ENCODE peak calls at places on chromosomes 7 and 10, in eight cellular contexts. U is fibroblast of lung, M is PC-3, A is activated B cell treated with CpG ODN at 0.5 μM for 24 hours, D is cardiac fibroblast, W is A549, J is GM20000, E is spleen. G is an unnamed sample.

GRCh38 chr10:126876456-126876855 is 28.8 kb upstream of the DOCK1 start:
- DNase-seq in J (no peak), W (no peak), D (no peak), M (no peak), U (no peak), E (no peak), A (no peak), G (no peak)

GRCh38 chr10:77784856-77785255 is 141.7 kb downstream of the DLG5 start:
- DNase-seq in E (no peak), D (peak; percentile 55), U (peak; percentile 72), W (no peak), J (no peak), M (no peak), A (no peak), G (no peak)

GRCh38 chr7:79272066-79272669 is 181.3 kb downstream of the MAGI2 start:
- DNase-seq in D (peak; percentile 68), A (no peak), M (peak; percentile 63), J (peak; percentile 23), U (peak; percentile 74), W (peak; percentile 63), E (no peak), G (no peak)

GRCh38 chr10:100739516-100740368 is 5.6 kb upstream of the PAX2 start:
- DNase-seq in W (peak; percentile 29), J (peak; percentile 73), A (no peak), M (no peak), E (peak; percentile 61), U (no peak), D (no peak), G (no peak)

GRCh38 chr7:138449580-138449979 is 10.5 kb upstream of the TRIM24 start:
- DNase-seq in M (no peak), E (no peak), D (no peak), J (peak; percentile 10), W (peak; percentile 18), A (no peak), U (no peak), G (no peak)

GRCh38 chr10:113045155-113046055 is 95.4 kb downstream of the TCF7L2 start:
- DNase-seq in W (peak; percentile 38), J (no peak), M (peak; percentile 85), U (peak; percentile 83), A (no peak), E (no peak), D (peak; percentile 86), G (no peak)

GRCh38 chr10:133324198-133324792 is 12.4 kb downstream of the CALY start:
- DNase-seq in W (peak; percentile 77), A (no peak), D (peak; percentile 63), U (peak; percentile 82), E (peak; percentile 87), J (peak; percentile 71), M (peak; percentile 36), G (no peak)

GRCh38 chr10:132506711-132507466 is 30.7 kb upstream of the INPP5A start:
- DNase-seq in E (peak; percentile 56), W (no peak), D (peak; percentile 72), A (peak; percentile 10), M (peak; percentile 11), U (peak; percentile 59), J (no peak), G (no peak)

GRCh38 chr10:102645388-102645740 is 1.1 kb downstream of the TRIM8 start:
- DNase-seq in A (peak; percentile 42), U (peak; percentile 85), J (no peak), W (peak; percentile 74), E (peak; percentile 91), M (peak; percentile 55), D (no peak), G (peak; percentile 45)

GRCh38 chr7:53420550-53420949 is 385.1 kb downstream of the POM121L12 start:
- DNase-seq in D (no peak), U (no peak), E (no peak), J (no peak), A (no peak), W (no peak), M (no peak), G (no peak)

GRCh38 chr7:17142831-17143541 is 155.5 kb upstream of the AHR start:
- DNase-seq in D (peak; percentile 19), E (no peak), U (peak; percentile 45), J (no peak), M (peak; percentile 46), W (no peak), A (no peak), G (no peak)

GRCh38 chr7:96377399-96377798 is 55.5 kb upstream of the SLC25A13 start:
- DNase-seq in J (no peak), E (no peak), M (no peak), A (no peak), W (no peak), D (no peak), U (no peak), G (no peak)

GRCh38 chr7:100966542-100967291 is 2.6 kb upstream of the MUC12 start:
- DNase-seq in J (peak; percentile 52), U (no peak), W (no peak), D (no peak), M (no peak), A (peak; percentile 27), E (no peak), G (no peak)

GRCh38 chr10:72140850-72141249 is 52.5 kb upstream of the SPOCK2 start:
- DNase-seq in E (no peak), J (no peak), M (no peak), U (no peak), D (no peak), W (no peak), A (no peak), G (no peak)

GRCh38 chr10:59033622-59034021 is 142.8 kb upstream of the PHYHIPL start:
- DNase-seq in M (no peak), D (peak; percentile 22), J (no peak), U (no peak), W (no peak), A (no peak), E (no peak), G (no peak)

GRCh38 chr10:24382596-24382978 is 173.6 kb downstream of the KIAA1217 start:
- DNase-seq in W (no peak), J (peak; percentile 19), U (no peak), E (no peak), M (no peak), A (no peak), D (no peak), G (no peak)

GRCh38 chr7:36894190-36894589 is 169.9 kb upstream of the AOAH start:
- DNase-seq in E (no peak), U (no peak), W (no peak), M (no peak), J (no peak), D (no peak), A (no peak), G (no peak)

GRCh38 chr10:88421590-88421989 is 161.5 kb downstream of the RNLS start:
- DNase-seq in W (no peak), J (no peak), U (no peak), E (no peak), A (no peak), M (no peak), D (no peak), G (no peak)

DNA sequence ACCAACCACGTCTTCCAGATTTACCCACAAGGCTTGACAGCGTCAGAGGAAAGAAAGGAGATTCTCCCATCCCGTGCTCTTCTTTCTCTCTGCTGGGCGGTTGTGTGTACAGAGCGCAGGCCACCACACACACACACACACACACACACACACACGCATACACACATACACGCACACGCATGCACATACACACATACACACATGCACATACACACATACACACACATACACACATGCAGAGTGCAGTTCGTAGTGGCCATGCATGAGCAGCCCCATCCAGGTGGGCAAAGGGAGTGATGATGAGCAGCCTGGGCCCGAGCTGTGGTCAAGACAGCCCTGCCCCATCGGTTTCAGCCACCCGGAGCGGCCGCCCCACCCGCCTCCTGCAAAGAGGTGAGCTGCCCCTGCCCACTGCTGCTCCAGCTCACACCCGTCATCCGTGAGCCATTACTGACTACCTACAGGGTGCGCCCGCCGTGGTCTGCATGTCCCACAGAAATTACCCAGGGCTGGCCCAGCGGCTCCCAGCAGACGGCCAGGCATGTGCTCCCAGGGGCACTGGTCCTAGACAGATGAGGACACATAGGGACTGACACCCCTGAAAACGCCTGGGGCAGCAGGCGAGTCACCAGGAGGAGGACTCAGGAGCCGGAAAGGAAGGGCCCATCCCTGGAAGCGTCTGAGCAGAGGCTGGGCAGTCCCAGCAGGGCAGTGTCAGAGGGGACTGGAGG is 69.6 kb downstream of the ASB13 start:
- DNase-seq in W (no peak), A (no peak), D (no peak), J (no peak), E (no peak), M (peak; percentile 46), U (no peak), G (no peak)
- TF ChIP-seq CTCF in W (no peak), A (no peak), D (no peak), J (no peak), E (no peak), M (no peak), U (no peak), G (no peak)

GRCh38 chr7:151968357-151968756 is 12.1 kb downstream of the GALNTL5 start:
- DNase-seq in W (no peak), M (no peak), D (no peak), J (no peak), A (no peak), U (no peak), E (no peak), G (no peak)

DNA sequence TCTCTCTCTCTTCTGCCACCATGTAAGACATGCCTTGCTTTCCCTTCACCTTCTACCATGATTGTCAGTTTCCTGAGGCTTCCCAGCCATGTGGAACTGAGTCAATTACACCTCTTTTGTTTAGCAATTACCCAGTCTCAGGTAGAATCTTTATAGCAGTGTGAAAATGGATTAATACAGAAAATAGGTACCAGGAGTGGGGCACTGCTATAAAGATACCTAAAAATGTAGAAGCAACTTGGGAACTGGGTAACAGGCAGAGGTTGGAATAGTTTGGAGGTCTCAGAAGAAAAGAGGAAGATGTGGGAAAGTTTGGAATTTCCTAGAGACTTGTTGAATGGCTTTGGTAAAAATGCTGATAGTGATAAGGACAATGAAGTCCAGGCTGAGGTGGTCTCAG is 15.6 kb downstream of the GALNTL5 start:
- DNase-seq in J (no peak), M (no peak), A (no peak), E (no peak), D (no peak), U (no peak), W (no peak), G (no peak)
- TF ChIP-seq CTCF in J (no peak), M (no peak), A (no peak), E (no peak), D (no peak), U (no peak), W (no peak), G (no peak)

DNA sequence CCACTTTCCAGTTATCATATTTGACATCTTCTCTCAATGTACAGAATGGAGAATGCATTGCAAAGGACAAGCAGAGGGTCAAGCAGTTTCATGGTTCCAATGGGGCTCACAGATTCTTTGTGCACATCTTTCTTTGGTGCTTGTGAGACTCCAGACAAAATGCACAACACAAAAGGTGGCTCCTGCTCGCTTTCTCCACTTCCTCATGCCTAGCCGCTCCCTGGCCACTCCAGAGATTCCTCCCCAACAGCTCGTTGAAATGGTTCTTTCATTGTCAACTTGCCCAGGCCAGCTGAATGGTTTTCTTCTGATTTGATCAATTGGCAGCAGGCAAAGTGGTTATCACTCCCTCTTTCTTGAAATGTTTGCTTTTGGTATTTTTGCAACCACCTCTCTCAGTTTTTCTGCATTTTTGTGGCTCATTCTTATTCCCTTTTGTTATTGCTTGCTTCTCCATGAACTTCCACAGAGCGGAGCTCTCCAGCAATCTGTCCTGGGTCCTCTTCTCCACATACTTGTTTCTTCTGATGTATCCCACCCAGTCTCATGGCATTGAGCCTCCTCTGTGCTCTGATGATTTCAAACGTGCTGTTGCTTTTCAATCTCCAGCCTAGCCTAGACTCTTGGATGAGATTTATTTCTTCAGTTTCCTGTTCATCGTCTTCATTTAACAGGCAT is 507.8 kb upstream of the MKI67 start:
- DNase-seq in M (no peak), A (no peak), E (no peak), J (no peak), U (no peak), D (peak; percentile 28), W (no peak), G (no peak)
- TF ChIP-seq CTCF in M (peak; percentile 9), A (no peak), E (no peak), J (no peak), U (no peak), D (no peak), W (no peak), G (no peak)

GRCh38 chr10:122112625-122113160 is 123.7 kb downstream of the TACC2 start:
- DNase-seq in U (peak; percentile 96), E (peak; percentile 78), D (peak; percentile 97), M (peak; percentile 86), A (no peak), W (peak; percentile 96), J (peak; percentile 51), G (no peak)
- TF ChIP-seq CTCF in U (peak; percentile 50), E (no peak), D (peak; percentile 32), M (peak; percentile 43), A (no peak), W (peak; percentile 62), J (no peak), G (no peak)